ENCODE peak calls at places on chromosomes 13 and 19, in ten cellular contexts. I is lower lobe of right lung; G is HepG2; L is left cardiac atrium; B is body of pancreas; K is stimulated activated naive CD8-positive, alpha-beta T cell treated with anti-CD3 and anti-CD28 coated beads, Interleukin-15, amount 100 ng/mL, for 72 hours; P is activated naive CD4-positive, alpha-beta T cell treated with anti-CD3 and anti-CD28 coated beads, Interleukin-2, amount 50 U/mL, for 72 hours; H is activated CD4-positive, CD25-positive, alpha-beta regulatory T cell treated with anti-CD3 and anti-CD28 coated beads, Interleukin-2, amount 50 U/mL, for 24 hours; A is PC-3; D is right cardiac atrium. N is an unnamed sample.

GRCh38 chr13:103983948-103984347 is 917.7 kb upstream of the SLC10A2 start:
- ATAC-seq in I (no peak), G (no peak), L (no peak), B (no peak), K (no peak), P (no peak), H (no peak), A (no peak), D (no peak), N (no peak)

GRCh38 chr19:51462681-51463080 is 4.4 kb upstream of the SIGLEC8 start:
- ATAC-seq in I (no peak), G (no peak), L (no peak), B (no peak), K (no peak), P (no peak), H (no peak), A (no peak), D (no peak), N (no peak)

GRCh38 chr19:27774827-27775226 is 1438.1 kb downstream of the UQCRFS1 start:
- ATAC-seq in I (peak), G (no peak), L (no peak), B (no peak), K (no peak), P (no peak), H (no peak), A (no peak), D (no peak), N (no peak)

GRCh38 chr13:110942248-110942981 is 27.5 kb upstream of the ANKRD10 start:
- ATAC-seq in I (no peak), G (no peak), L (no peak), B (no peak), K (peak), P (peak), H (peak), A (no peak), D (no peak), N (peak)

GRCh38 chr19:12364391-12365093 is 941 bp downstream of the ZNF442 start:
- ATAC-seq in I (peak), G (no peak), L (peak), B (no peak), K (no peak), P (no peak), H (no peak), A (peak), D (peak), N (no peak)

GRCh38 chr13:54029226-54029625 is 1000.6 kb downstream of the OLFM4 start:
- ATAC-seq in I (no peak), G (no peak), L (no peak), B (no peak), K (no peak), P (no peak), H (no peak), A (peak), D (no peak), N (no peak)

GRCh38 chr13:104831823-104832222 is 1703.6 kb downstream of the EFNB2 start:
- ATAC-seq in I (no peak), G (no peak), L (no peak), B (no peak), K (no peak), P (no peak), H (no peak), A (no peak), D (no peak), N (no peak)

GRCh38 chr13:75788494-75788991 is 152.4 kb downstream of the LMO7 start:
- ATAC-seq in I (peak), G (no peak), L (peak), B (no peak), K (no peak), P (no peak), H (no peak), A (peak), D (peak), N (no peak)

GRCh38 chr13:64311112-64311511 is 2895.5 kb upstream of the PCDH20 start:
- ATAC-seq in I (no peak), G (no peak), L (no peak), B (no peak), K (no peak), P (no peak), H (no peak), A (peak), D (no peak), N (no peak)

GRCh38 chr19:10554760-10555612 is 10.8 kb downstream of the KRI1 start:
- ATAC-seq in I (no peak), G (peak), L (no peak), B (no peak), K (no peak), P (no peak), H (no peak), A (no peak), D (no peak), N (no peak)

GRCh38 chr19:11010041-11010440 is 49.2 kb downstream of the SMARCA4 start:
- ATAC-seq in I (no peak), G (no peak), L (no peak), B (no peak), K (no peak), P (no peak), H (no peak), A (no peak), D (no peak), N (no peak)

GRCh38 chr13:65914707-65915106 is 1315.4 kb downstream of the PCDH9 start:
- ATAC-seq in I (no peak), G (no peak), L (peak), B (no peak), K (no peak), P (no peak), H (no peak), A (peak), D (no peak), N (no peak)

GRCh38 chr13:46165485-46166220 is 16.3 kb downstream of the LCP1 start:
- ATAC-seq in I (no peak), G (no peak), L (no peak), B (no peak), K (peak), P (peak), H (peak), A (peak), D (no peak), N (peak)

GRCh38 chr19:35117791-35118190 is 2.2 kb downstream of the FXYD3 start:
- ATAC-seq in I (peak), G (no peak), L (no peak), B (no peak), K (no peak), P (no peak), H (no peak), A (no peak), D (no peak), N (no peak)

GRCh38 chr13:20344836-20345490 is 112.8 kb upstream of the GJB6 start:
- ATAC-seq in I (peak), G (peak), L (no peak), B (no peak), K (no peak), P (no peak), H (no peak), A (no peak), D (no peak), N (no peak)

N was measured in activated T-helper 17 cell treated with anti-CD3 and anti-CD28 coated beads, Interleukin-2, amount 50 U/mL, for 72 hours.